ENCODE peak calls at places on chromosome 17, in four cellular contexts. One of them, this sample, is unnamed.

GRCh38 chr17:66834919-66835454 is at the start of gene CACNG5:
- DNase-seq in mesenchymal stem cell: no peak
- DNase-seq in bronchial epithelial cell: no peak
- DNase-seq in PC-3: no peak
- DNase-seq in this sample: no peak

GRCh38 chr17:82602487-82602886 is 45.8 kb downstream of the WDR45B start:
- DNase-seq in PC-3: no peak
- DNase-seq in mesenchymal stem cell: no peak
- DNase-seq in bronchial epithelial cell: no peak
- DNase-seq in this sample: no peak

GRCh38 chr17:74063439-74063838 is 140.0 kb upstream of the RPL38 start:
- DNase-seq in bronchial epithelial cell: no peak
- DNase-seq in mesenchymal stem cell: no peak
- DNase-seq in PC-3: no peak
- DNase-seq in this sample: no peak

GRCh38 chr17:45759761-45760160 is 24.4 kb upstream of the CRHR1 start:
- DNase-seq in mesenchymal stem cell: no peak
- DNase-seq in bronchial epithelial cell: peak; percentile 9
- DNase-seq in PC-3: peak; percentile 12
- DNase-seq in this sample: no peak

GRCh38 chr17:55275894-55276804 is 11.4 kb downstream of the HLF start:
- DNase-seq in bronchial epithelial cell: peak; percentile 76
- DNase-seq in PC-3: peak; percentile 85
- DNase-seq in mesenchymal stem cell: no peak
- DNase-seq in this sample: peak; percentile 58

GRCh38 chr17:1029196-1029911 is 32.4 kb downstream of the TIMM22 start:
- DNase-seq in PC-3: no peak
- DNase-seq in mesenchymal stem cell: peak; percentile 81
- DNase-seq in bronchial epithelial cell: peak; percentile 22
- DNase-seq in this sample: peak; percentile 87

GRCh38 chr17:14510136-14510535 is 209.3 kb downstream of the HS3ST3B1 start:
- DNase-seq in mesenchymal stem cell: no peak
- DNase-seq in PC-3: no peak
- DNase-seq in bronchial epithelial cell: peak; percentile 45
- DNase-seq in this sample: peak; percentile 27

GRCh38 chr17:80785477-80786178 is 206.0 kb upstream of the CHMP6 start:
- DNase-seq in bronchial epithelial cell: no peak
- DNase-seq in mesenchymal stem cell: no peak
- DNase-seq in PC-3: no peak
- DNase-seq in this sample: no peak

GRCh38 chr17:77429985-77430752 is 289.4 kb downstream of the SEC14L1 start:
- DNase-seq in PC-3: peak; percentile 91
- DNase-seq in bronchial epithelial cell: peak; percentile 73
- DNase-seq in mesenchymal stem cell: peak; percentile 100
- DNase-seq in this sample: peak; percentile 99

GRCh38 chr17:29407856-29408255 is 17.7 kb downstream of the TAOK1 start:
- DNase-seq in bronchial epithelial cell: no peak
- DNase-seq in mesenchymal stem cell: no peak
- DNase-seq in PC-3: no peak
- DNase-seq in this sample: peak; percentile 17

GRCh38 chr17:68175416-68175815 is 72.4 kb upstream of the AMZ2 start:
- DNase-seq in PC-3: no peak
- DNase-seq in mesenchymal stem cell: no peak
- DNase-seq in bronchial epithelial cell: no peak
- DNase-seq in this sample: no peak

GRCh38 chr17:10290046-10290445 is 82.8 kb downstream of the MYH13 start:
- DNase-seq in mesenchymal stem cell: no peak
- DNase-seq in bronchial epithelial cell: no peak
- DNase-seq in PC-3: no peak
- DNase-seq in this sample: peak; percentile 54

GRCh38 chr17:69357701-69358100 is 30.8 kb upstream of the ABCA5 start:
- DNase-seq in PC-3: peak; percentile 40
- DNase-seq in bronchial epithelial cell: peak; percentile 37
- DNase-seq in mesenchymal stem cell: no peak
- DNase-seq in this sample: no peak

GRCh38 chr17:82228278-82228841 is 482 bp upstream of the SLC16A3 start:
- DNase-seq in PC-3: no peak
- DNase-seq in bronchial epithelial cell: no peak
- DNase-seq in mesenchymal stem cell: peak; percentile 39
- DNase-seq in this sample: no peak

GRCh38 chr17:834136-834535 is 52.0 kb downstream of the MRM3 start:
- DNase-seq in mesenchymal stem cell: no peak
- DNase-seq in PC-3: no peak
- DNase-seq in bronchial epithelial cell: no peak
- DNase-seq in this sample: no peak

GRCh38 chr17:29138184-29138955 is 41.8 kb downstream of the MYO18A start:
- DNase-seq in PC-3: peak; percentile 57
- DNase-seq in mesenchymal stem cell: no peak
- DNase-seq in bronchial epithelial cell: peak; percentile 46
- DNase-seq in this sample: peak; percentile 71

GRCh38 chr17:64384253-64385186 is 6.1 kb downstream of the PECAM1 start:
- DNase-seq in PC-3: peak; percentile 78
- DNase-seq in bronchial epithelial cell: no peak
- DNase-seq in mesenchymal stem cell: peak; percentile 19
- DNase-seq in this sample: peak; percentile 5

GRCh38 chr17:13947499-13947898 is 121.8 kb upstream of the COX10 start:
- DNase-seq in PC-3: no peak
- DNase-seq in bronchial epithelial cell: no peak
- DNase-seq in mesenchymal stem cell: no peak
- DNase-seq in this sample: no peak

GRCh38 chr17:27654654-27655524 is 23.9 kb downstream of the LGALS9 start:
- DNase-seq in mesenchymal stem cell: peak; percentile 66
- DNase-seq in PC-3: peak; percentile 70
- DNase-seq in bronchial epithelial cell: peak; percentile 40
- DNase-seq in this sample: peak; percentile 61

GRCh38 chr17:13792314-13792713 is 190.6 kb upstream of the HS3ST3A1 start:
- DNase-seq in mesenchymal stem cell: no peak
- DNase-seq in PC-3: no peak
- DNase-seq in bronchial epithelial cell: no peak
- DNase-seq in this sample: peak; percentile 82

GRCh38 chr17:59743842-59744241 is 36.4 kb downstream of the VMP1 start:
- DNase-seq in PC-3: no peak
- DNase-seq in mesenchymal stem cell: no peak
- DNase-seq in bronchial epithelial cell: no peak
- DNase-seq in this sample: no peak

GRCh38 chr17:4573682-4574081 is 10.6 kb upstream of the SMTNL2 start:
- DNase-seq in bronchial epithelial cell: no peak
- DNase-seq in PC-3: no peak
- DNase-seq in mesenchymal stem cell: peak; percentile 39
- DNase-seq in this sample: peak; percentile 38

GRCh38 chr17:58279016-58279671 is 1.6 kb downstream of the MPO start:
- DNase-seq in mesenchymal stem cell: no peak
- DNase-seq in PC-3: no peak
- DNase-seq in bronchial epithelial cell: no peak
- DNase-seq in this sample: peak; percentile 64

GRCh38 chr17:8466873-8467272 is 31.2 kb downstream of the NDEL1 start:
- DNase-seq in mesenchymal stem cell: no peak
- DNase-seq in PC-3: no peak
- DNase-seq in bronchial epithelial cell: no peak
- DNase-seq in this sample: no peak

GRCh38 chr17:50686494-50687199 is 21.1 kb downstream of the ANKRD40 start:
- DNase-seq in mesenchymal stem cell: peak; percentile 72
- DNase-seq in bronchial epithelial cell: peak; percentile 33
- DNase-seq in PC-3: peak; percentile 94
- DNase-seq in this sample: peak; percentile 90

GRCh38 chr17:81409190-81409935 is 14.1 kb downstream of the BAHCC1 start:
- DNase-seq in mesenchymal stem cell: no peak
- DNase-seq in bronchial epithelial cell: no peak
- DNase-seq in PC-3: no peak
- DNase-seq in this sample: no peak

GRCh38 chr17:76147211-76148014 is 6.4 kb upstream of the FOXJ1 start:
- DNase-seq in bronchial epithelial cell: peak; percentile 39
- DNase-seq in PC-3: peak; percentile 78
- DNase-seq in mesenchymal stem cell: peak; percentile 38
- DNase-seq in this sample: peak; percentile 48

GRCh38 chr17:45429338-45430005 is 3.2 kb downstream of the ARHGAP27 start:
- DNase-seq in bronchial epithelial cell: no peak
- DNase-seq in mesenchymal stem cell: peak; percentile 28
- DNase-seq in PC-3: no peak
- DNase-seq in this sample: peak; percentile 46

GRCh38 chr17:19678581-19679418 is 30.2 kb downstream of the ALDH3A2 start:
- DNase-seq in mesenchymal stem cell: no peak
- DNase-seq in PC-3: no peak
- DNase-seq in bronchial epithelial cell: no peak
- DNase-seq in this sample: no peak

GRCh38 chr17:55416000-55416399 is 5.6 kb downstream of the MMD start:
- DNase-seq in PC-3: no peak
- DNase-seq in bronchial epithelial cell: no peak
- DNase-seq in mesenchymal stem cell: no peak
- DNase-seq in this sample: no peak

GRCh38 chr17:70881093-70881492 is 711.8 kb downstream of the KCNJ2 start:
- DNase-seq in mesenchymal stem cell: no peak
- DNase-seq in PC-3: no peak
- DNase-seq in bronchial epithelial cell: no peak
- DNase-seq in this sample: no peak

GRCh38 chr17:73798111-73798748 is 154.0 kb upstream of the SDK2 start:
- DNase-seq in mesenchymal stem cell: peak; percentile 82
- DNase-seq in bronchial epithelial cell: peak; percentile 87
- DNase-seq in PC-3: peak; percentile 97
- DNase-seq in this sample: peak; percentile 96

GRCh38 chr17:41486809-41487530 is 2.7 kb downstream of the KRT36 start:
- DNase-seq in PC-3: no peak
- DNase-seq in bronchial epithelial cell: no peak
- DNase-seq in mesenchymal stem cell: no peak
- DNase-seq in this sample: no peak

GRCh38 chr17:40072481-40073346 is 9.9 kb downstream of the THRA start:
- DNase-seq in PC-3: peak; percentile 4
- DNase-seq in mesenchymal stem cell: no peak
- DNase-seq in bronchial epithelial cell: no peak
- DNase-seq in this sample: peak; percentile 15
- H3K27me3 ChIP-seq in PC-3: no peaks in the 10 kb centered on the region
- H3K27me3 ChIP-seq in mesenchymal stem cell: no peaks in the 10 kb centered on the region
- H3K27me3 ChIP-seq in bronchial epithelial cell: peaks cover 2% of the 10 kb centered on the region
- H3K27me3 ChIP-seq in this sample: no peaks in the 10 kb centered on the region

DNA sequence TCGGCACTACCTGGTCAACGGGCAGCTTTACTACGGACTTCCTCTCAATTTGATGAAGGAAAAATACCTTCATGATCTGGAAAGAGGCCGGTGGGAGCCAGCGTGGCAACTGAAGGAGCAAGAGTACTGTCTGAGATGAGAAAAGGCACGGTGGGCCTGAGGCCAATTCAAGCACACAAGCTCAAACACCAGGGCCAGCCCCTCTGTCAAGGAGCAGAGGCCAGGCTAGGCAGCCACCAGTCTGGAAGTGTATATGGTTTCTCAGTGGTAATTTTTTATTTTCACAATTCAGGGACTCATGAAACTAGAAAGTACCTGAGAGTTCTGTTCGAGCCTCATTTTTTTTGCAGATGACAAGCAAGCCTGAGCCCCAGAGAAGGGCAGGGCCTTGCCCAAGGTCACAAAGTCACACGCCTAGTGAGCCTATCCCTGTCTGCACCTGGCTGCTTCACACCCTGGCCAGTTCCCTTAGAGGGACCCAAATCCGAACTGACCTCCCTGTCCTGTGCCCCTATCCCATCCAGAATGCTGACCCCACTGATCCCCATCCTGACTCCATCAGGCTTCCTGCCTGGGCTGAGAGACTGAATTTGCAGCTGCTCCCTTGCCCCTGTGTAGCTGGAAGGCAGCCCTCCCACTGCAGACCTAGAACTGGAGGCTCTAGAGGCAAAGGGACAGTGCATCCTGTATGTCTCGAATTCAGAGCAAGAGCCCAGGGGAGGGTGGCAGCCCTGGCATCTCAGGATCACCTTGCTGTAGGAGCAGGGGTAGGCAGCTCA is 4.8 kb upstream of the TBX2 start:
- DNase-seq in PC-3: no peak
- DNase-seq in bronchial epithelial cell: no peak
- DNase-seq in mesenchymal stem cell: no peak
- DNase-seq in this sample: no peak
- H3K27me3 ChIP-seq in PC-3: no peaks in the 10 kb centered on the region
- H3K27me3 ChIP-seq in bronchial epithelial cell: peaks cover 37% of the 10 kb centered on the region
- H3K27me3 ChIP-seq in mesenchymal stem cell: no peaks in the 10 kb centered on the region
- H3K27me3 ChIP-seq in this sample: no peaks in the 10 kb centered on the region

GRCh38 chr17:42672038-42672437 is 4.8 kb downstream of the PLEKHH3 start:
- DNase-seq in PC-3: no peak
- DNase-seq in bronchial epithelial cell: no peak
- DNase-seq in mesenchymal stem cell: no peak
- DNase-seq in this sample: no peak

GRCh38 chr17:42669705-42670198 is 7.0 kb downstream of the PLEKHH3 start:
- DNase-seq in PC-3: no peak
- DNase-seq in mesenchymal stem cell: no peak
- DNase-seq in bronchial epithelial cell: no peak
- DNase-seq in this sample: no peak

GRCh38 chr17:42673266-42673884 is 3.4 kb downstream of the PLEKHH3 start:
- DNase-seq in PC-3: no peak
- DNase-seq in bronchial epithelial cell: no peak
- DNase-seq in mesenchymal stem cell: no peak
- DNase-seq in this sample: no peak

GRCh38 chr17:42670199-42670924 is 6.4 kb downstream of the PLEKHH3 start:
- DNase-seq in mesenchymal stem cell: no peak
- DNase-seq in PC-3: no peak
- DNase-seq in bronchial epithelial cell: no peak
- DNase-seq in this sample: no peak

DNA sequence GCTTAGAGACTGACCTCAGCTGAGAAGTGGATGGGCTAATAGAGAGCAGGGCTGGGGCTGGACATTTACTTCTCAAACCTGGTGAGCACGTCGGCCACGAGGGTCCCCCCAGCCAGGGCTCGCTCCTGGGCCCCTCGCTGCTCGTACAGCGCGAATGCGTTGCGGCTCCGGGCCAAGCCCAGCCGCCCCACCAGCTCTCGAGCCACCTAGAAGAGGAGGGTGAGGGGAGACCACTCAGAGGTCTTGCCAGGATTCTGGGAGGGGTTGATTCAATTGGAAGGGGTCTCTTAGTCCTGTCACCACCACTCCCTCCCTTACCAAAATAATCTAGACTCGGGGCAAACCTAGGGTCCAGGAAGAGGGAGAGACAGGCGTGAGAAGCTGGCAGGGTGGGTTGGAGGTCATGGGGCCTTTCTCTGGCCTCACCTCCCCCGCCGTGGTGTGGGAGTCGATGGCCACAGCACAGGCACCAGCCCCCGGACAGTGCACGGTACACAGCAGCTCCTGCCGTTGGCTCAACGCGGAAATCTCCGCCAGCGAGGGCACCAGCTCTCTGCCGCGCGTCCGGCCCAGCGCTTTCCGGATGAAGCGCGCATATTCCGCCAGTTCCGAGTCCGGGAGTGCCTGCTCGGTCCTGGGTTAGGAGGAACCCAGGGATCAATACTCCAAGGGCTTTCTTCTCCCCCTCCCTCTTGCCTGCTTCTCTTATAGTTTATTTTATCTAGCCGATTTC is 5.7 kb downstream of the PLEKHH3 start:
- DNase-seq in mesenchymal stem cell: no peak
- DNase-seq in PC-3: no peak
- DNase-seq in bronchial epithelial cell: no peak
- DNase-seq in this sample: no peak
- H3K27me3 ChIP-seq in mesenchymal stem cell: no peaks in the 10 kb centered on the region
- H3K27me3 ChIP-seq in PC-3: no peaks in the 10 kb centered on the region
- H3K27me3 ChIP-seq in bronchial epithelial cell: no peaks in the 10 kb centered on the region
- H3K27me3 ChIP-seq in this sample: no peaks in the 10 kb centered on the region

DNA sequence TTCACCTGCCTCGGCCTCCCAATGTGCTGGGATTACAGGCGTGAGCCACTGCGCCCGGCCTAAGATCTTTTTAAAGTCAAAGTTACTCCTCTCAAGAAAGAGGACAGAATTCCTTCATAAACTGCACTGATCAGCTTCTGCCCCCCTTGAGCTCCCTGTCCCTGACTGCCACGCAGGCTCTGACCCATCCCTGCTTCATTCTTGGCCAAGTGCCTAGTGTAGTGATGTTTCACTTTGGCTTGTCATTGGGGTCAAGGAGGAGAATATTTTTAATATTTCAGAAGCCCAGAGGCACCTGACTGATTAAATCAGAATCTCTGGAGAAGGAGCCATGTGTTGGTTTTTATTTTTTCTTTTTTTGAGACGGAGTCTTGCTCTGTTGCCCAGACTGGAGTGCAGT is 9.1 kb downstream of the MRM1 start:
- DNase-seq in mesenchymal stem cell: no peak
- DNase-seq in bronchial epithelial cell: peak; percentile 21
- DNase-seq in PC-3: no peak
- DNase-seq in this sample: peak; percentile 51
- H3K27me3 ChIP-seq in mesenchymal stem cell: peaks cover 9% of the 10 kb centered on the region
- H3K27me3 ChIP-seq in bronchial epithelial cell: no peaks in the 10 kb centered on the region
- H3K27me3 ChIP-seq in PC-3: no peaks in the 10 kb centered on the region
- H3K27me3 ChIP-seq in this sample: no peaks in the 10 kb centered on the region